ENCODE peak calls at places on chromosomes 5 and 9, in eight cellular contexts. N is CD8-positive, alpha-beta T cell; X is uterus; Y is AG04450; R is stomach; L is left lung; D is cardiac muscle cell; O is GM06990. G is an unnamed sample.

GRCh38 chr5:149445739-149446369 is 66.8 kb upstream of the IL17B start:
- DNase-seq in R (no peak), N (no peak), L (no peak), Y (peak; percentile 88), D (no peak), O (no peak), X (peak; percentile 91), G (peak; percentile 98)

GRCh38 chr5:175718401-175719108 is 60.7 kb downstream of the HRH2 start:
- DNase-seq in L (peak; percentile 90), Y (no peak), N (peak; percentile 47), R (peak; percentile 91), X (no peak), O (no peak), D (peak; percentile 68), G (no peak)

GRCh38 chr5:7094626-7095025 is 301.3 kb upstream of the ADCY2 start:
- DNase-seq in D (peak; percentile 85), X (no peak), N (no peak), Y (no peak), L (no peak), O (no peak), R (no peak), G (no peak)

GRCh38 chr5:16082053-16082452 is 97.5 kb downstream of the MARCHF11 start:
- DNase-seq in N (no peak), X (no peak), Y (no peak), L (no peak), R (no peak), O (no peak), D (no peak), G (no peak)

GRCh38 chr5:37208883-37209808 is 40.0 kb downstream of the CPLANE1 start:
- DNase-seq in N (no peak), X (peak; percentile 18), Y (no peak), D (no peak), R (no peak), L (peak; percentile 67), O (no peak), G (no peak)

GRCh38 chr5:64165500-64166200 is at the start of gene RNF180:
- DNase-seq in N (no peak), L (peak; percentile 87), O (peak; percentile 11), Y (no peak), X (peak; percentile 30), D (peak; percentile 74), R (peak; percentile 59), G (no peak)

GRCh38 chr9:71769175-71770165 is 1.2 kb upstream of the CEMIP2 start:
- DNase-seq in L (peak; percentile 94), R (peak; percentile 89), X (peak; percentile 63), N (peak; percentile 80), O (peak; percentile 48), D (peak; percentile 78), Y (no peak), G (no peak)

GRCh38 chr5:134758176-134758503 is 439 bp upstream of the DDX46 start:
- DNase-seq in D (no peak), N (no peak), L (no peak), R (no peak), O (no peak), Y (no peak), X (no peak), G (no peak)

DNA sequence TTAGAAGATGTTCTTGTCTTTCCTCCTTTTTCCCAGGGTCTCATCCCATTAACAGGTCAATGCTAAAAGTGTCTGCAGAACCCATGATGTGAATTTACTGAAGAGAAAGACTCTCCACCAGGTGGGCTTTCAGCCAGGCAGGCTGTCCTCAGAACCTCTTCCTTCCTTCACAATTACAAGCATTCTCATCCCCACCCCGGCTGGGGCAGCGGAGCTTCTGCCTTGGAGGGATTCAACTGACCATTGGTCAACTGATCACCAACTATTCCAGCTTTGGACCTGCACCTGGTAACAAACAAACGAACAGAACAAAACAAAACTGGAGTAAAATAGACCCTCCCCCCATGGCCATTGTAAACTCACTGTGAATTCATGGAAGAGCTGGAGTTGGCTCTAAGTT is 12.6 kb downstream of the IL9 start:
- DNase-seq in X (no peak), N (no peak), O (no peak), Y (no peak), D (no peak), L (no peak), R (no peak), G (no peak)
- H3K4me3 ChIP-seq in X (no peak overlapping the region), N (no peak overlapping the region), O (no peak overlapping the region), Y (no peak overlapping the region), D (no peak overlapping the region), L (no peak overlapping the region), R (no peak overlapping the region), G (no peak overlapping the region)

DNA sequence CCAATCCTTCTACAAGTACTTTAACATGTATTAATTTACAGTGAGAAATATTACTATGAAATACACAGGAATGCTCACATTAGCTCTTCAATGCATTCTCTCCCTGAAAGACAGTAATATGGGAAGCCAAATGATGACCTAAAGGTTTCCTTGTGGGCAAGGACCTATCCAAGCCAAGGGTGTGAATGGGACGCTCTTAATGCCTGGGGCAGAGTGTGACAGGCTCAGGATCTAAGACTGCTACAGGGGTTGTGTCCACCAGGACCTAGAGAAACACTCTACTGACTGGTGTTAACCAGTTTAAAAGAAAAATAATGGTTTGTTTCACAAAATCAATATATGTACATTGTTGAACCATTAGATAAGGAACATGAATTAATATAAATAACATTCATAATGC is 158.7 kb downstream of the FGF1 start:
- DNase-seq in Y (no peak), L (no peak), O (no peak), D (no peak), N (no peak), X (no peak), R (no peak), G (no peak)
- H3K27me3 ChIP-seq in Y (no peaks in the 10 kb centered on the region), L (no peaks in the 10 kb centered on the region), O (no peaks in the 10 kb centered on the region), D (no peaks in the 10 kb centered on the region), N (no peaks in the 10 kb centered on the region), X (no peaks in the 10 kb centered on the region), R (no peaks in the 10 kb centered on the region), G (no peaks in the 10 kb centered on the region)

GRCh38 chr9:134266418-134266817 is 59.8 kb upstream of the RXRA start:
- DNase-seq in N (no peak), D (no peak), Y (no peak), R (no peak), X (no peak), O (no peak), L (no peak), G (no peak)

GRCh38 chr9:134264169-134264568 is 62.1 kb upstream of the RXRA start:
- DNase-seq in X (no peak), R (no peak), N (no peak), Y (no peak), L (peak; percentile 60), O (no peak), D (no peak), G (no peak)

GRCh38 chr9:134268308-134268724 is 57.9 kb upstream of the RXRA start:
- DNase-seq in X (no peak), R (peak; percentile 42), N (no peak), O (peak; percentile 66), L (peak; percentile 87), D (peak; percentile 26), Y (no peak), G (no peak)

GRCh38 chr9:134265078-134265477 is 61.2 kb upstream of the RXRA start:
- DNase-seq in Y (no peak), R (peak; percentile 44), X (no peak), N (no peak), L (no peak), D (no peak), O (no peak), G (no peak)

DNA sequence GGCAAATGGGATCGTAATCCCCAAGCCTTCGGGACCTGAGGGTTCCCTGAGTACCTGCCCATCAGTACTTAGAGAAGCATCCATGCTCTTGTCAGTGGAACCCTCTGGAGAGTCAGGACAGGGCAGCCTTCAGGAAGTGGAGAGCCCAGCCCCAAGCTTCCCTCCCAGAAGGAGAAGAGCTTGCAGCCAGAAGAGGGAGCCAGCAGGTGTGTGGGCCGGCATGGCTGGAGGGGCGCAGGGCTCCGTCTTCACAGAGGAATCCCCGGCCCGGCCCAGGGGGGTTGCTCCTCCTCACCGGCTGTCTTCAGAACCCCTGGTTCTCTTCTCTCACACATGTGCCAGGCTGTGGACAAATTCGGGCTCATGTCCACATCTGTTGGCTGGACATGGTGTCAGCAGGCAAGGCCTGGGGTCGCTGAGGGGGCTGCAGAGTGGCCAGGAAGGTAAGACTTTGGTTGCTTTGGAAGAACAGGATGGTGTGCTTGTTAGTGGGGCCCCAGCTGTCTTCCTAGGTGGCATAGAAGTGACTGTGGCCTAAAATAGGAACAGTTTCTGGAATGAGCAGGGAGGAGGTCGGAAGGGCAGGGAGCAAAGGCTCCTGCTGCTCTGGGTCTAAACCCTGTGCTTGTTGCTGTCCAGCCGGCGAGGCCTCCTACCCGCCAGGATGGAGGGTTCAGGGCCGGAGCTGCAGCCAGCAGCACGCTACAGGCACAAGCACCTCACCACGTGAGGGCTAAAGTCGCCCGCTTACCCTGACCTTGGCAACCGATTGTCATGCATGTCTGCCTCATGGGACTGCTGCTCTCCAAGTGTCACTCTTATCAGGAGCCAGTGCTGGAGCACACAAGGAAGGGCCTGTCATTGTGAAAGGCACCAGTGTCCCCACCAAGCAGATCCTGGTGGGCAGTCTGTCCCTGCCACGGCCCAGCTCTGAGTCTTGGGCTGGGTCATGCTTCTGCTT is 58.7 kb upstream of the RXRA start:
- DNase-seq in N (no peak), Y (no peak), L (peak; percentile 69), O (no peak), D (peak; percentile 54), X (no peak), R (no peak), G (no peak)
- TF ChIP-seq CTCF in N (no peak), Y (peak; percentile 4), L (no peak), O (peak; percentile 35), D (no peak), X (no peak), R (no peak), G (peak; percentile 12)

GRCh38 chr9:36136277-36136893 is at the start of gene GLIPR2:
- DNase-seq in D (peak; percentile 88), Y (no peak), R (peak; percentile 84), X (peak; percentile 76), O (peak; percentile 84), N (peak; percentile 71), L (peak; percentile 98), G (no peak)

GRCh38 chr9:36138901-36139300 is 2.4 kb downstream of the GLIPR2 start:
- DNase-seq in L (no peak), N (no peak), X (no peak), O (no peak), R (no peak), D (no peak), Y (no peak), G (no peak)

GRCh38 chr9:36136894-36137391 is 410 bp downstream of the GLIPR2 start:
- DNase-seq in Y (no peak), N (no peak), R (no peak), L (no peak), D (peak; percentile 37), X (no peak), O (no peak), G (no peak)

GRCh38 chr9:36138496-36138895 is 2.0 kb downstream of the GLIPR2 start:
- DNase-seq in X (no peak), R (no peak), N (no peak), O (no peak), D (no peak), L (no peak), Y (no peak), G (no peak)

DNA sequence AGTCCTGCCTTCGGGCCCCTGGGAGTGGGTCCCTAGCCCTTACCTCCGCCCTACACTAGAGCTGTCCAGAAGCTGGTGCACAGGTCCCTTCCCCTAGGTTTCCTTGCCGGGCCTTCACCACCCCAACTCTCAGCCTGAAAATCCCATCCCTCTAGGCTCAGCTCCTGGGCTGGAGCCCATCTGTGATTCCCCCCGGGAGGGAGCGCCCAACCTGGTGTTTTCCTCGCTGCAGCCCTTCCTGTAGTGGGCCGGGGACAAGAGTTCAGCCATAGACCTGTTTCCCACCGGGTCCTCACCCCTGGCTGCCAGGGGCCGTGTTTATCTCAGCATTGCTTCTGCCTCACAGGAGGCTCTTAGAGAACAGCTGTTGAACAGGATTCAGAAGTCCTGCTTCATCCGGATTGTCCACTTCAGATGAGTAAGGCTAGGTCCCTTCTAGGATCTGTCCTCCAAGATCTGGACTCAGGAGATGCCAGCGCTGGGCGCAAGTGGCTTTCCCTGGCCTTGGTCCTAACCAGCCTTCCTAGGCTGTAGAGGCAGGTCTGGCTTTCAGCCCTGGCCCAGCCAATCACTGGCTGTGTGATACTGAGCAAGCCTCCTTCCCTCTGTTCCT is 965 bp downstream of the GLIPR2 start:
- DNase-seq in X (no peak), D (peak; percentile 5), L (peak; percentile 84), N (no peak), Y (no peak), R (no peak), O (no peak), G (no peak)
- H3K4me3 ChIP-seq in X (peak overlapping the region; percentile 87), D (peak overlapping the region; percentile 85), L (peak overlapping the region; percentile 58), N (peak overlapping the region; percentile 79), Y (peak overlapping the region; percentile 76), R (peak overlapping the region; percentile 82), O (peak overlapping the region; percentile 61), G (peak overlapping the region; percentile 56)